ENCODE peak calls at places on chromosomes 16 and 17, in six cellular contexts. One of them, this sample, is unnamed.

GRCh38 chr17:51107666-51108227 is 12.9 kb downstream of the SPAG9 start:
- DNase-seq in HEK293T: no peak
- DNase-seq in heart left ventricle: no peak
- DNase-seq in left cardiac atrium: no peak
- DNase-seq in 8988T: no peak
- DNase-seq in skeletal muscle cell: no peak
- DNase-seq in this sample: no peak

GRCh38 chr17:78166416-78166815 is 2.0 kb upstream of the SYNGR2 start:
- DNase-seq in HEK293T: no peak
- DNase-seq in heart left ventricle: no peak
- DNase-seq in left cardiac atrium: no peak
- DNase-seq in 8988T: no peak
- DNase-seq in skeletal muscle cell: no peak
- DNase-seq in this sample: no peak

GRCh38 chr16:79885320-79885719 is 284.8 kb upstream of the MAF start:
- DNase-seq in HEK293T: no peak
- DNase-seq in heart left ventricle: no peak
- DNase-seq in left cardiac atrium: no peak
- DNase-seq in 8988T: no peak
- DNase-seq in skeletal muscle cell: no peak
- DNase-seq in this sample: no peak

GRCh38 chr16:49158029-49158642 is 123.5 kb downstream of the CBLN1 start:
- DNase-seq in HEK293T: peak; percentile 41
- DNase-seq in heart left ventricle: peak; percentile 25
- DNase-seq in left cardiac atrium: no peak
- DNase-seq in 8988T: no peak
- DNase-seq in skeletal muscle cell: no peak
- DNase-seq in this sample: no peak

GRCh38 chr17:62984801-62985200 is 18.8 kb downstream of the TANC2 start:
- DNase-seq in HEK293T: no peak
- DNase-seq in heart left ventricle: no peak
- DNase-seq in left cardiac atrium: no peak
- DNase-seq in 8988T: no peak
- DNase-seq in skeletal muscle cell: no peak
- DNase-seq in this sample: no peak

GRCh38 chr16:29811896-29812665 is at the start of gene PRRT2:
- DNase-seq in HEK293T: peak; percentile 53
- DNase-seq in heart left ventricle: peak; percentile 81
- DNase-seq in left cardiac atrium: peak; percentile 76
- DNase-seq in 8988T: peak; percentile 59
- DNase-seq in skeletal muscle cell: no peak
- DNase-seq in this sample: no peak

GRCh38 chr17:57502696-57503307 is 242.3 kb downstream of the CCDC182 start:
- DNase-seq in HEK293T: no peak
- DNase-seq in heart left ventricle: no peak
- DNase-seq in left cardiac atrium: no peak
- DNase-seq in 8988T: no peak
- DNase-seq in skeletal muscle cell: no peak
- DNase-seq in this sample: no peak

GRCh38 chr17:61928101-61928436 is 287 bp upstream of the INTS2 start:
- DNase-seq in HEK293T: no peak
- DNase-seq in heart left ventricle: no peak
- DNase-seq in left cardiac atrium: no peak
- DNase-seq in 8988T: no peak
- DNase-seq in skeletal muscle cell: no peak
- DNase-seq in this sample: no peak

GRCh38 chr16:2145843-2146242 is 2.6 kb upstream of the RAB26 start:
- DNase-seq in HEK293T: no peak
- DNase-seq in heart left ventricle: no peak
- DNase-seq in left cardiac atrium: no peak
- DNase-seq in 8988T: no peak
- DNase-seq in skeletal muscle cell: no peak
- DNase-seq in this sample: no peak

GRCh38 chr16:85894266-85894665 is 4.7 kb upstream of the IRF8 start:
- DNase-seq in HEK293T: no peak
- DNase-seq in heart left ventricle: no peak
- DNase-seq in left cardiac atrium: no peak
- DNase-seq in 8988T: no peak
- DNase-seq in skeletal muscle cell: no peak
- DNase-seq in this sample: no peak

GRCh38 chr16:31093132-31093703 is 1.4 kb downstream of the VKORC1 start:
- DNase-seq in HEK293T: peak; percentile 56
- DNase-seq in heart left ventricle: no peak
- DNase-seq in left cardiac atrium: no peak
- DNase-seq in 8988T: no peak
- DNase-seq in skeletal muscle cell: no peak
- DNase-seq in this sample: no peak

GRCh38 chr16:25143898-25144297 is 32.4 kb downstream of the LCMT1 start:
- DNase-seq in HEK293T: peak; percentile 39
- DNase-seq in heart left ventricle: no peak
- DNase-seq in left cardiac atrium: no peak
- DNase-seq in 8988T: no peak
- DNase-seq in skeletal muscle cell: no peak
- DNase-seq in this sample: no peak

GRCh38 chr16:9599415-9600110 is 508.1 kb downstream of the HAPSTR1 start:
- DNase-seq in HEK293T: no peak
- DNase-seq in heart left ventricle: no peak
- DNase-seq in left cardiac atrium: no peak
- DNase-seq in 8988T: no peak
- DNase-seq in skeletal muscle cell: no peak
- DNase-seq in this sample: no peak

GRCh38 chr17:17767096-17767470 is 69.7 kb downstream of the SREBF1 start:
- DNase-seq in HEK293T: no peak
- DNase-seq in heart left ventricle: no peak
- DNase-seq in left cardiac atrium: no peak
- DNase-seq in 8988T: no peak
- DNase-seq in skeletal muscle cell: no peak
- DNase-seq in this sample: no peak

GRCh38 chr16:89385712-89386111 is 104.6 kb downstream of the ANKRD11 start:
- DNase-seq in HEK293T: no peak
- DNase-seq in heart left ventricle: no peak
- DNase-seq in left cardiac atrium: no peak
- DNase-seq in 8988T: no peak
- DNase-seq in skeletal muscle cell: no peak
- DNase-seq in this sample: no peak

GRCh38 chr16:84182680-84183571 is 3.9 kb downstream of the TAF1C start:
- DNase-seq in HEK293T: no peak
- DNase-seq in heart left ventricle: no peak
- DNase-seq in left cardiac atrium: no peak
- DNase-seq in 8988T: no peak
- DNase-seq in skeletal muscle cell: no peak
- DNase-seq in this sample: no peak